ENCODE peak calls at places on chromosome 15, in four cellular contexts. X is NCI-H774, Y is cerebellar nuclear complex, Q is cardiac fibroblast. S is an unnamed sample.
A peak's percentile ranks its signal among the peaks of the same experiment; 100 is the strongest.

GRCh38 chr15:33612721-33613304 is 302.0 kb downstream of the RYR3 start:
- DNase-seq in Y (no peak), Q (no peak), X (no peak), S (no peak)

GRCh38 chr15:66620744-66621344 is 55.0 kb upstream of the LCTL start:
- DNase-seq in Y (no peak), X (no peak), Q (peak; percentile 40), S (no peak)

GRCh38 chr15:54580643-54581042 is 602.4 kb downstream of the UNC13C start:
- DNase-seq in X (no peak), Y (no peak), Q (no peak), S (no peak)

GRCh38 chr15:93071469-93071891 is 17.5 kb downstream of the RGMA start:
- DNase-seq in Y (no peak), Q (peak; percentile 62), X (no peak), S (no peak)

GRCh38 chr15:55856506-55856905 is 113.6 kb upstream of the PRTG start:
- DNase-seq in Q (peak; percentile 42), X (no peak), Y (no peak), S (no peak)

GRCh38 chr15:69665641-69666091 is 213.0 kb downstream of the RPLP1 start:
- DNase-seq in X (peak; percentile 21), Q (peak; percentile 27), Y (no peak), S (no peak)

GRCh38 chr15:32028921-32029320 is 1.4 kb upstream of the CHRNA7 start:
- DNase-seq in Y (no peak), Q (no peak), X (no peak), S (no peak)

GRCh38 chr15:74870496-74871213 is 2.5 kb downstream of the SCAMP2 start:
- DNase-seq in Y (no peak), Q (no peak), X (no peak), S (no peak)

GRCh38 chr15:90184119-90184785 is 16.9 kb upstream of the SEMA4B start:
- DNase-seq in X (peak; percentile 67), Q (peak; percentile 96), Y (peak; percentile 39), S (peak; percentile 72)

GRCh38 chr15:88745696-88746095 is 57.5 kb upstream of the ACAN start:
- DNase-seq in Q (peak; percentile 31), X (no peak), Y (no peak), S (no peak)

GRCh38 chr15:51878446-51879386 is 49.3 kb downstream of the TMOD3 start:
- DNase-seq in Y (no peak), Q (peak; percentile 98), X (no peak), S (no peak)

GRCh38 chr15:100383302-100384107 is 41.7 kb upstream of the ADAMTS17 start:
- DNase-seq in Q (peak; percentile 54), Y (no peak), X (peak; percentile 57), S (peak; percentile 60)

GRCh38 chr15:64930778-64931240 is 19.1 kb downstream of the ANKDD1A start:
- DNase-seq in Q (peak; percentile 69), Y (no peak), X (no peak), S (no peak)

GRCh38 chr15:63203451-63204090 is 14.2 kb downstream of the RAB8B start:
- DNase-seq in Y (no peak), X (no peak), Q (no peak), S (no peak)